ENCODE peak calls at places on chromosomes 3 and 15, in five cellular contexts. One of them, this sample, is unnamed.

GRCh38 chr3:15241341-15241740 is 35.3 kb downstream of the CAPN7 start:
- DNase-seq in GM23338: peak; percentile 46
- DNase-seq in cardiac muscle cell: peak; percentile 20
- DNase-seq in brain microvascular endothelial cell: peak; percentile 7
- DNase-seq in endodermal cell: peak; percentile 74
- DNase-seq in this sample: no peak

GRCh38 chr3:50675179-50676030 is 678 bp downstream of the DOCK3 start:
- DNase-seq in GM23338: peak; percentile 80
- DNase-seq in cardiac muscle cell: peak; percentile 60
- DNase-seq in brain microvascular endothelial cell: no peak
- DNase-seq in endodermal cell: peak; percentile 89
- DNase-seq in this sample: peak; percentile 88

GRCh38 chr3:123751478-123751877 is 132.7 kb downstream of the MYLK start:
- DNase-seq in GM23338: no peak
- DNase-seq in cardiac muscle cell: no peak
- DNase-seq in brain microvascular endothelial cell: no peak
- DNase-seq in endodermal cell: no peak
- DNase-seq in this sample: no peak

GRCh38 chr3:157594413-157594812 is 91.2 kb upstream of the VEPH1 start:
- DNase-seq in GM23338: peak; percentile 45
- DNase-seq in cardiac muscle cell: no peak
- DNase-seq in brain microvascular endothelial cell: no peak
- DNase-seq in endodermal cell: peak; percentile 56
- DNase-seq in this sample: no peak

GRCh38 chr15:59676565-59676964 is 12.6 kb downstream of the BNIP2 start:
- DNase-seq in GM23338: no peak
- DNase-seq in cardiac muscle cell: no peak
- DNase-seq in brain microvascular endothelial cell: no peak
- DNase-seq in endodermal cell: no peak
- DNase-seq in this sample: no peak

GRCh38 chr3:37174532-37175126 is at the start of gene LRRFIP2:
- DNase-seq in GM23338: no peak
- DNase-seq in cardiac muscle cell: no peak
- DNase-seq in brain microvascular endothelial cell: peak; percentile 82
- DNase-seq in endodermal cell: no peak
- DNase-seq in this sample: no peak

GRCh38 chr3:113136071-113136470 is 75.3 kb upstream of the BOC start:
- DNase-seq in GM23338: peak; percentile 47
- DNase-seq in cardiac muscle cell: peak; percentile 21
- DNase-seq in brain microvascular endothelial cell: no peak
- DNase-seq in endodermal cell: no peak
- DNase-seq in this sample: no peak

GRCh38 chr3:25725810-25726209 is 57.4 kb downstream of the NGLY1 start:
- DNase-seq in GM23338: no peak
- DNase-seq in cardiac muscle cell: no peak
- DNase-seq in brain microvascular endothelial cell: no peak
- DNase-seq in endodermal cell: no peak
- DNase-seq in this sample: no peak

GRCh38 chr3:194439915-194440550 is 41.0 kb upstream of the GP5 start:
- DNase-seq in GM23338: no peak
- DNase-seq in cardiac muscle cell: peak; percentile 7
- DNase-seq in brain microvascular endothelial cell: no peak
- DNase-seq in endodermal cell: no peak
- DNase-seq in this sample: no peak

GRCh38 chr3:46908294-46908985 is 30.9 kb downstream of the PTH1R start:
- DNase-seq in GM23338: no peak
- DNase-seq in cardiac muscle cell: no peak
- DNase-seq in brain microvascular endothelial cell: peak; percentile 78
- DNase-seq in endodermal cell: no peak
- DNase-seq in this sample: peak; percentile 10

GRCh38 chr3:115834068-115834467 is 210.8 kb downstream of the GAP43 start:
- DNase-seq in GM23338: no peak
- DNase-seq in cardiac muscle cell: no peak
- DNase-seq in brain microvascular endothelial cell: peak; percentile 77
- DNase-seq in endodermal cell: no peak
- DNase-seq in this sample: no peak

GRCh38 chr15:85168642-85169173 is 187.1 kb downstream of the PDE8A start:
- DNase-seq in GM23338: peak; percentile 95
- DNase-seq in cardiac muscle cell: peak; percentile 37
- DNase-seq in brain microvascular endothelial cell: peak; percentile 21
- DNase-seq in endodermal cell: peak; percentile 93
- DNase-seq in this sample: no peak

GRCh38 chr15:65423977-65424679 is 1.4 kb upstream of the IGDCC4 start:
- DNase-seq in GM23338: peak; percentile 46
- DNase-seq in cardiac muscle cell: no peak
- DNase-seq in brain microvascular endothelial cell: no peak
- DNase-seq in endodermal cell: peak; percentile 52
- DNase-seq in this sample: no peak

GRCh38 chr3:100277255-100277800 is 16.5 kb downstream of the TBC1D23 start:
- DNase-seq in GM23338: no peak
- DNase-seq in cardiac muscle cell: no peak
- DNase-seq in brain microvascular endothelial cell: no peak
- DNase-seq in endodermal cell: no peak
- DNase-seq in this sample: no peak

GRCh38 chr3:43998841-43999805 is 242.6 kb upstream of the TOPAZ1 start:
- DNase-seq in GM23338: peak; percentile 89
- DNase-seq in cardiac muscle cell: peak; percentile 86
- DNase-seq in brain microvascular endothelial cell: peak; percentile 31
- DNase-seq in endodermal cell: peak; percentile 84
- DNase-seq in this sample: no peak

GRCh38 chr15:53962646-53963561 is 15.3 kb upstream of the UNC13C start:
- DNase-seq in GM23338: peak; percentile 32
- DNase-seq in cardiac muscle cell: peak; percentile 56
- DNase-seq in brain microvascular endothelial cell: peak; percentile 41
- DNase-seq in endodermal cell: peak; percentile 77
- DNase-seq in this sample: no peak

GRCh38 chr3:137110392-137110996 is 152.7 kb downstream of the IL20RB start:
- DNase-seq in GM23338: peak; percentile 64
- DNase-seq in cardiac muscle cell: peak; percentile 41
- DNase-seq in brain microvascular endothelial cell: peak; percentile 34
- DNase-seq in endodermal cell: no peak
- DNase-seq in this sample: no peak

GRCh38 chr3:128487813-128488635 is 5.0 kb downstream of the GATA2 start:
- DNase-seq in GM23338: peak; percentile 97
- DNase-seq in cardiac muscle cell: peak; percentile 96
- DNase-seq in brain microvascular endothelial cell: peak; percentile 25
- DNase-seq in endodermal cell: peak; percentile 96
- DNase-seq in this sample: peak; percentile 51

GRCh38 chr3:52098108-52098507 is 41.7 kb upstream of the DUSP7 start:
- DNase-seq in GM23338: no peak
- DNase-seq in cardiac muscle cell: no peak
- DNase-seq in brain microvascular endothelial cell: no peak
- DNase-seq in endodermal cell: no peak
- DNase-seq in this sample: no peak

GRCh38 chr3:13365390-13366379 is 54.4 kb downstream of the NUP210 start:
- DNase-seq in GM23338: peak; percentile 51
- DNase-seq in cardiac muscle cell: no peak
- DNase-seq in brain microvascular endothelial cell: no peak
- DNase-seq in endodermal cell: peak; percentile 57
- DNase-seq in this sample: no peak

GRCh38 chr3:13368834-13369233 is 51.3 kb downstream of the NUP210 start:
- DNase-seq in GM23338: no peak
- DNase-seq in cardiac muscle cell: no peak
- DNase-seq in brain microvascular endothelial cell: no peak
- DNase-seq in endodermal cell: no peak
- DNase-seq in this sample: no peak

GRCh38 chr3:13370609-13371008 is 49.5 kb downstream of the NUP210 start:
- DNase-seq in GM23338: no peak
- DNase-seq in cardiac muscle cell: no peak
- DNase-seq in brain microvascular endothelial cell: no peak
- DNase-seq in endodermal cell: no peak
- DNase-seq in this sample: no peak

GRCh38 chr3:13364602-13365271 is 55.4 kb downstream of the NUP210 start:
- DNase-seq in GM23338: peak; percentile 12
- DNase-seq in cardiac muscle cell: no peak
- DNase-seq in brain microvascular endothelial cell: peak; percentile 28
- DNase-seq in endodermal cell: no peak
- DNase-seq in this sample: no peak

GRCh38 chr3:13367728-13368127 is 52.4 kb downstream of the NUP210 start:
- DNase-seq in GM23338: no peak
- DNase-seq in cardiac muscle cell: no peak
- DNase-seq in brain microvascular endothelial cell: no peak
- DNase-seq in endodermal cell: no peak
- DNase-seq in this sample: no peak
- H3K4me3 ChIP-seq in GM23338: no peak overlapping the region
- H3K4me3 ChIP-seq in cardiac muscle cell: no peak overlapping the region
- H3K4me3 ChIP-seq in brain microvascular endothelial cell: no peak overlapping the region
- H3K4me3 ChIP-seq in endodermal cell: no peak overlapping the region
- H3K4me3 ChIP-seq in this sample: no peak overlapping the region

GRCh38 chr3:24604215-24604614 is 109.6 kb upstream of the THRB start:
- DNase-seq in GM23338: no peak
- DNase-seq in cardiac muscle cell: no peak
- DNase-seq in brain microvascular endothelial cell: no peak
- DNase-seq in endodermal cell: no peak
- DNase-seq in this sample: no peak

GRCh38 chr3:24601500-24601899 is 106.8 kb upstream of the THRB start:
- DNase-seq in GM23338: no peak
- DNase-seq in cardiac muscle cell: no peak
- DNase-seq in brain microvascular endothelial cell: no peak
- DNase-seq in endodermal cell: no peak
- DNase-seq in this sample: no peak

GRCh38 chr3:24595801-24596200 is 101.2 kb upstream of the THRB start:
- DNase-seq in GM23338: no peak
- DNase-seq in cardiac muscle cell: no peak
- DNase-seq in brain microvascular endothelial cell: no peak
- DNase-seq in endodermal cell: no peak
- DNase-seq in this sample: no peak

GRCh38 chr3:24596626-24597025 is 102.0 kb upstream of the THRB start:
- DNase-seq in GM23338: no peak
- DNase-seq in cardiac muscle cell: no peak
- DNase-seq in brain microvascular endothelial cell: no peak
- DNase-seq in endodermal cell: no peak
- DNase-seq in this sample: no peak

DNA sequence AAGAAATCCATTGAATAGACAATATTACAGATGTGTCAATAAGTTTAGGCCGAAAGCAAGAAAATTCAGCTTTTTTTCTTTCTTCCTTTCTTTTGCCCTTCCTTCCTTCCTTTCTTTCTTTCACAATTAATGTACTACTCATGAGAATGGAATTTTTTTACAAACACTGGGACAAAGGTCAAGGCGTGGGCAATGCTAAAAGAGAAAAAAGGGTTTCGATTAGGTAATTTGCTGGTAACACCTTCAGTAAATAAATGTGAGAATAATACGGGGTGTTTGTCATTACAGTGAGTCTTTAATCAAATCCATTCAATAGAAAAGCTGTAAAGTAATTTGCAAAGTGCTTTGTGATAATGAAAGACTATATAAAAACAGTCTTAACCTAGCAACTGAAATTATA is 104.0 kb upstream of the THRB start:
- DNase-seq in GM23338: peak; percentile 23
- DNase-seq in cardiac muscle cell: no peak
- DNase-seq in brain microvascular endothelial cell: peak; percentile 17
- DNase-seq in endodermal cell: no peak
- DNase-seq in this sample: no peak
- H3K4me3 ChIP-seq in GM23338: no peak overlapping the region
- H3K4me3 ChIP-seq in cardiac muscle cell: no peak overlapping the region
- H3K4me3 ChIP-seq in brain microvascular endothelial cell: no peak overlapping the region
- H3K4me3 ChIP-seq in endodermal cell: no peak overlapping the region
- H3K4me3 ChIP-seq in this sample: no peak overlapping the region

GRCh38 chr3:132326251-132326650 is 9.0 kb downstream of the ACP3 start:
- DNase-seq in GM23338: no peak
- DNase-seq in cardiac muscle cell: no peak
- DNase-seq in brain microvascular endothelial cell: no peak
- DNase-seq in endodermal cell: no peak
- DNase-seq in this sample: no peak
- H3K4me3 ChIP-seq in GM23338: no peak overlapping the region
- H3K4me3 ChIP-seq in cardiac muscle cell: no peak overlapping the region
- H3K4me3 ChIP-seq in brain microvascular endothelial cell: no peak overlapping the region
- H3K4me3 ChIP-seq in endodermal cell: no peak overlapping the region
- H3K4me3 ChIP-seq in this sample: no peak overlapping the region

GRCh38 chr15:58551764-58552504 is 120.1 kb downstream of the LIPC start:
- DNase-seq in GM23338: peak; percentile 47
- DNase-seq in cardiac muscle cell: no peak
- DNase-seq in brain microvascular endothelial cell: peak; percentile 89
- DNase-seq in endodermal cell: peak; percentile 53
- DNase-seq in this sample: no peak
- H3K4me3 ChIP-seq in GM23338: no peak overlapping the region
- H3K4me3 ChIP-seq in cardiac muscle cell: no peak overlapping the region
- H3K4me3 ChIP-seq in brain microvascular endothelial cell: peak overlapping the region; percentile 35
- H3K4me3 ChIP-seq in endodermal cell: no peak overlapping the region
- H3K4me3 ChIP-seq in this sample: peak overlapping the region; percentile 34

DNA sequence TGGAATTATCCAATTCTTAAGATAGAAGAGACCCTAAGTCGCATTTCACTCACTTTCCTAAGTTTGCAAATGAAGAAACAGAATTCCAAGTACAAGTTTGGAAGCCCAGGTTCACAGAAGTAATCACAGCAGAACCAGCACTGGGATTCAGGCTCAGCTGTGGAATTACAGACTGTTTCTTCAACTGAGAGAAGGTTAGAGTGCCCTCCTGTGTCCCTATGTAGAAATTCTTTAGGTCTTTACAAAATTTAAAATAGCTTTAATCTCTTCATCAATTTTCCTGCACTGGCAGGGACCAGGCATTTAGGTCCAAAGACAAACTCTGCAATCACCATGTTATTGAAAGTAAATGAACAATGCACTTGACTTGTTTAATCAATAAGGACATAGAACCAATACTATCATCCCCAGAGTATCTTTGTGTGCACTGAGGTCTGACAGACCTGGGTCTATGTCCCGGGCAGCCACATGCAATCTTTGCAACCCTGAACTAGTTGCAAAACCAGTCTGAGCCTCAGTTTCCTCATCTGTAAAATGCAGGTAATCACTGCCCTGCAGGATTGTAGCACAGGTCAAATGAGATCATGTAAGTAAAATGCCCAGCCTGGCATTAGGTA is 96.3 kb upstream of the ZBED2 start:
- DNase-seq in GM23338: peak; percentile 68
- DNase-seq in cardiac muscle cell: peak; percentile 51
- DNase-seq in brain microvascular endothelial cell: no peak
- DNase-seq in endodermal cell: no peak
- DNase-seq in this sample: no peak
- H3K4me3 ChIP-seq in GM23338: no peak overlapping the region
- H3K4me3 ChIP-seq in cardiac muscle cell: no peak overlapping the region
- H3K4me3 ChIP-seq in brain microvascular endothelial cell: no peak overlapping the region
- H3K4me3 ChIP-seq in endodermal cell: no peak overlapping the region
- H3K4me3 ChIP-seq in this sample: no peak overlapping the region

DNA sequence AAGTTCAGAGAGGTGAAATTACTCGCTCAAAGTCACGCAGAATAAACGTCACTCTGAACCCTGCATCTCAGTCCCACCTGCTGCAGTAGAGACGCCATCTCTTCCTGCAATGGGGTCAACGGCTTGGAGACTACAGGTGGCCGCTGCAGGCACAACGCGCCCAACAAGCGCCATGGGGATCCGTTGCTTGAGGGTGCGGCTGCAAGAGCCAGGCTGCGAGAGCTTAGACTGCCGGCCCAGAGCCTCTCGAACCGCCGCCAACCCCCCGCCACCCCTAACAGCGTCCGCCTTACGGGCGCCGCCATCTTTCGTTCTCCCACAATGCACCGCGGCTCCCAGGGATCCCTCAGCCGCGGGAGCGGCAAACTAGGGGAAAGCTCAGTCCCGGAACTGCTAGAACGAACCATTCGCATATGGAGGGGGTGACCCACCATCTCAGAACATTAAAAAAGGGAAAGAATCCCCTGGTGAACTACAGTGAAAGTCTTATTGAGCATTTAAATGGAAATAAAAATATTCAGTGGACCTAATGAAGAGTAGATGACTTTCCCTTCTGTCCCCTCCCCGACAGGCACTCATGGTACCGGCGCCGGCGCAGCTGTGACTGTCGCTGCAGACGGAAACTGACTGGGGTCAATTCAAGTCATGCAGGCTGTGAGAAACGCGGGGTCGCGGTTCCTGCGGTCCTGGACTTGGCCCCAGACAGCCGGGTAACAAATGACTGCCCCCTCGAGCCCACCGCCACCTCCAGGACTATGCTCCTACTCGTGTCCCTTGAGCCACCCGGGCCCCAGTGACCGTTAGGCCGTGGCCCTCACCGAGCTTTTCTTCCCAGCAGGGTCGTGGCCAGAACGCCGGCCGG is at the start of the genes MRPL46 and MRPS11:
- DNase-seq in GM23338: peak; percentile 96
- DNase-seq in cardiac muscle cell: peak; percentile 93
- DNase-seq in brain microvascular endothelial cell: peak; percentile 75
- DNase-seq in endodermal cell: peak; percentile 94
- DNase-seq in this sample: peak; percentile 84
- H3K4me3 ChIP-seq in GM23338: peak within 1 kb of the TSS; percentile 91
- H3K4me3 ChIP-seq in cardiac muscle cell: peak within 1 kb of the TSS; percentile 83
- H3K4me3 ChIP-seq in brain microvascular endothelial cell: peak within 1 kb of the TSS; percentile 88
- H3K4me3 ChIP-seq in endodermal cell: peak within 1 kb of the TSS; percentile 97
- H3K4me3 ChIP-seq in this sample: peak within 1 kb of the TSS; percentile 96

This sample was measured in dorsolateral prefrontal cortex.